ENCODE peak calls at places on chromosomes 7 and 10, in five cellular contexts. One of them, this sample, is unnamed.

GRCh38 chr10:11775412-11775811 is 33.2 kb downstream of the ECHDC3 start:
- DNase-seq in stimulated activated CD8-positive, alpha-beta memory T cell treated with anti-CD3 and anti-CD28 coated beads, Interleukin-15, amount 100 ng/mL, for 4 hours: no peak
- DNase-seq in tibial artery: no peak
- DNase-seq in HCEC 1CT: no peak
- DNase-seq in caudate nucleus: no peak
- DNase-seq in this sample: no peak

GRCh38 chr10:124715479-124715878 is 28.7 kb downstream of the FAM53B start:
- DNase-seq in stimulated activated CD8-positive, alpha-beta memory T cell treated with anti-CD3 and anti-CD28 coated beads, Interleukin-15, amount 100 ng/mL, for 4 hours: no peak
- DNase-seq in tibial artery: no peak
- DNase-seq in HCEC 1CT: no peak
- DNase-seq in caudate nucleus: no peak
- DNase-seq in this sample: no peak

GRCh38 chr7:76505168-76506080 is 4.9 kb upstream of the UPK3B start:
- DNase-seq in stimulated activated CD8-positive, alpha-beta memory T cell treated with anti-CD3 and anti-CD28 coated beads, Interleukin-15, amount 100 ng/mL, for 4 hours: no peak
- DNase-seq in tibial artery: peak
- DNase-seq in HCEC 1CT: no peak
- DNase-seq in caudate nucleus: no peak
- DNase-seq in this sample: no peak

GRCh38 chr7:33719059-33719581 is 186.2 kb upstream of the BMPER start:
- DNase-seq in stimulated activated CD8-positive, alpha-beta memory T cell treated with anti-CD3 and anti-CD28 coated beads, Interleukin-15, amount 100 ng/mL, for 4 hours: no peak
- DNase-seq in tibial artery: peak
- DNase-seq in HCEC 1CT: no peak
- DNase-seq in caudate nucleus: no peak
- DNase-seq in this sample: peak

GRCh38 chr7:7399707-7400106 is 136.0 kb downstream of the COL28A1 start:
- DNase-seq in stimulated activated CD8-positive, alpha-beta memory T cell treated with anti-CD3 and anti-CD28 coated beads, Interleukin-15, amount 100 ng/mL, for 4 hours: no peak
- DNase-seq in tibial artery: no peak
- DNase-seq in HCEC 1CT: no peak
- DNase-seq in caudate nucleus: no peak
- DNase-seq in this sample: no peak

GRCh38 chr10:127161482-127161881 is 34.9 kb downstream of the INSYN2A start:
- DNase-seq in stimulated activated CD8-positive, alpha-beta memory T cell treated with anti-CD3 and anti-CD28 coated beads, Interleukin-15, amount 100 ng/mL, for 4 hours: no peak
- DNase-seq in tibial artery: no peak
- DNase-seq in HCEC 1CT: no peak
- DNase-seq in caudate nucleus: no peak
- DNase-seq in this sample: no peak

GRCh38 chr7:121107923-121108498 is 119.5 kb downstream of the CPED1 start:
- DNase-seq in stimulated activated CD8-positive, alpha-beta memory T cell treated with anti-CD3 and anti-CD28 coated beads, Interleukin-15, amount 100 ng/mL, for 4 hours: no peak
- DNase-seq in tibial artery: no peak
- DNase-seq in HCEC 1CT: peak
- DNase-seq in caudate nucleus: no peak
- DNase-seq in this sample: peak

GRCh38 chr7:46680147-46680546 is 759.1 kb upstream of the IGFBP3 start:
- DNase-seq in stimulated activated CD8-positive, alpha-beta memory T cell treated with anti-CD3 and anti-CD28 coated beads, Interleukin-15, amount 100 ng/mL, for 4 hours: no peak
- DNase-seq in tibial artery: no peak
- DNase-seq in HCEC 1CT: no peak
- DNase-seq in caudate nucleus: no peak
- DNase-seq in this sample: no peak

GRCh38 chr7:133854739-133855138 is 272.4 kb upstream of the LRGUK start:
- DNase-seq in stimulated activated CD8-positive, alpha-beta memory T cell treated with anti-CD3 and anti-CD28 coated beads, Interleukin-15, amount 100 ng/mL, for 4 hours: no peak
- DNase-seq in tibial artery: no peak
- DNase-seq in HCEC 1CT: peak
- DNase-seq in caudate nucleus: no peak
- DNase-seq in this sample: peak

GRCh38 chr7:107692501-107692900 is 31.9 kb downstream of the SLC26A4 start:
- DNase-seq in stimulated activated CD8-positive, alpha-beta memory T cell treated with anti-CD3 and anti-CD28 coated beads, Interleukin-15, amount 100 ng/mL, for 4 hours: no peak
- DNase-seq in tibial artery: no peak
- DNase-seq in HCEC 1CT: peak
- DNase-seq in caudate nucleus: no peak
- DNase-seq in this sample: no peak

GRCh38 chr10:35643976-35644799 is 2.1 kb upstream of the FZD8 start:
- DNase-seq in stimulated activated CD8-positive, alpha-beta memory T cell treated with anti-CD3 and anti-CD28 coated beads, Interleukin-15, amount 100 ng/mL, for 4 hours: no peak
- DNase-seq in tibial artery: no peak
- DNase-seq in HCEC 1CT: no peak
- DNase-seq in caudate nucleus: no peak
- DNase-seq in this sample: no peak

GRCh38 chr10:35379226-35380137 is 43.2 kb downstream of the CCNY start:
- DNase-seq in stimulated activated CD8-positive, alpha-beta memory T cell treated with anti-CD3 and anti-CD28 coated beads, Interleukin-15, amount 100 ng/mL, for 4 hours: no peak
- DNase-seq in tibial artery: peak
- DNase-seq in HCEC 1CT: peak
- DNase-seq in caudate nucleus: no peak
- DNase-seq in this sample: peak

GRCh38 chr7:36526720-36527548 is 137.3 kb downstream of the ANLN start:
- DNase-seq in stimulated activated CD8-positive, alpha-beta memory T cell treated with anti-CD3 and anti-CD28 coated beads, Interleukin-15, amount 100 ng/mL, for 4 hours: no peak
- DNase-seq in tibial artery: no peak
- DNase-seq in HCEC 1CT: peak
- DNase-seq in caudate nucleus: no peak
- DNase-seq in this sample: no peak

GRCh38 chr7:50262916-50263690 is 41.4 kb upstream of the IKZF1 start:
- DNase-seq in stimulated activated CD8-positive, alpha-beta memory T cell treated with anti-CD3 and anti-CD28 coated beads, Interleukin-15, amount 100 ng/mL, for 4 hours: no peak
- DNase-seq in tibial artery: no peak
- DNase-seq in HCEC 1CT: no peak
- DNase-seq in caudate nucleus: no peak
- DNase-seq in this sample: no peak

GRCh38 chr10:23171232-23171876 is 20.8 kb upstream of the PTF1A start:
- DNase-seq in stimulated activated CD8-positive, alpha-beta memory T cell treated with anti-CD3 and anti-CD28 coated beads, Interleukin-15, amount 100 ng/mL, for 4 hours: no peak
- DNase-seq in tibial artery: no peak
- DNase-seq in HCEC 1CT: no peak
- DNase-seq in caudate nucleus: no peak
- DNase-seq in this sample: no peak